ENCODE peak calls at places on chromosomes 16 and 17, in ten cellular contexts. W, N, Q, X, H, O, U, M, R and B are unnamed samples.
A peak's percentile ranks its signal among the peaks of the same experiment; 100 is the strongest.

GRCh38 chr16:21072976-21073375 is 77.7 kb downstream of the DNAH3 start:
- DNase-seq in W (no peak), N (no peak), Q (no peak), X (no peak), H (no peak), O (no peak), U (no peak), M (no peak), R (no peak), B (no peak)

GRCh38 chr16:50298591-50299507 is 32.5 kb downstream of the ADCY7 start:
- DNase-seq in W (no peak), N (no peak), Q (peak; percentile 61), X (no peak), H (no peak), O (no peak), U (no peak), M (no peak), R (no peak), B (no peak)

GRCh38 chr17:3469529-3469928 is 2.1 kb downstream of the SPATA22 start:
- DNase-seq in W (no peak), N (no peak), Q (no peak), X (no peak), H (no peak), O (no peak), U (no peak), M (no peak), R (no peak), B (no peak)

GRCh38 chr17:81044764-81045589 is 10.0 kb downstream of the BAIAP2 start:
- DNase-seq in W (peak; percentile 57), N (no peak), Q (peak; percentile 87), X (peak; percentile 33), H (peak; percentile 83), O (peak; percentile 94), U (peak; percentile 87), M (peak; percentile 74), R (no peak), B (peak; percentile 77)

GRCh38 chr16:87014112-87014511 is 303.1 kb downstream of the C16orf95 start:
- DNase-seq in W (no peak), N (no peak), Q (no peak), X (no peak), H (no peak), O (no peak), U (no peak), M (no peak), R (no peak), B (no peak)

GRCh38 chr16:70563571-70563970 is 40.0 kb downstream of the SF3B3 start:
- DNase-seq in W (no peak), N (peak; percentile 54), Q (no peak), X (no peak), H (no peak), O (no peak), U (no peak), M (no peak), R (no peak), B (no peak)

GRCh38 chr16:68590201-68590994 is 51.3 kb downstream of the ZFP90 start:
- DNase-seq in W (peak; percentile 6), N (peak; percentile 48), Q (peak; percentile 81), X (peak; percentile 25), H (peak; percentile 78), O (peak; percentile 63), U (peak; percentile 14), M (no peak), R (peak; percentile 59), B (no peak)

GRCh38 chr16:17301593-17302135 is 169.1 kb downstream of the XYLT1 start:
- DNase-seq in W (no peak), N (no peak), Q (peak; percentile 84), X (no peak), H (no peak), O (no peak), U (no peak), M (no peak), R (no peak), B (no peak)

GRCh38 chr16:2385441-2385840 is 43.8 kb upstream of the CCNF start:
- DNase-seq in W (no peak), N (no peak), Q (no peak), X (no peak), H (no peak), O (no peak), U (no peak), M (no peak), R (no peak), B (peak; percentile 63)

GRCh38 chr17:77424585-77425344 is 284.0 kb downstream of the SEC14L1 start:
- DNase-seq in W (no peak), N (peak; percentile 96), Q (peak; percentile 89), X (no peak), H (peak; percentile 76), O (peak; percentile 99), U (peak; percentile 92), M (no peak), R (no peak), B (peak; percentile 69)

GRCh38 chr16:67653131-67654068 is 6.7 kb downstream of the ACD start:
- DNase-seq in W (no peak), N (no peak), Q (no peak), X (no peak), H (no peak), O (peak; percentile 33), U (no peak), M (no peak), R (no peak), B (no peak)